ENCODE peak calls at places on chromosome X, in five cellular contexts. A is H1, J is HepG2, B is GM12878, W is HCT116. V is an unnamed sample.

GRCh38 chrX:118254611-118255010 is 91.3 kb upstream of the WDR44 start:
- DNase-seq in B (peak; percentile 23), J (peak; percentile 7), A (no peak), W (peak; percentile 18), V (peak; percentile 33)

GRCh38 chrX:54977387-54977786 is 16.6 kb downstream of the PFKFB1 start:
- DNase-seq in B (no peak), W (no peak), A (no peak), J (no peak), V (no peak)

GRCh38 chrX:154822029-154822428 is 12.4 kb downstream of the SMIM9 start:
- DNase-seq in A (no peak), W (no peak), J (no peak), B (no peak), V (no peak)

GRCh38 chrX:155094468-155095061 is 23.3 kb downstream of the BRCC3 start:
- DNase-seq in B (no peak), J (peak; percentile 20), A (no peak), W (no peak), V (peak; percentile 31)

GRCh38 chrX:8724176-8724757 is 7.7 kb downstream of the ANOS1 start:
- DNase-seq in J (no peak), A (no peak), W (no peak), B (no peak), V (peak; percentile 20)

GRCh38 chrX:70755850-70756249 is 152.7 kb downstream of the TEX11 start:
- DNase-seq in W (no peak), A (peak; percentile 31), J (no peak), B (no peak), V (no peak)

GRCh38 chrX:56226980-56227379 is 5.2 kb upstream of the KLF8 start:
- DNase-seq in W (no peak), J (no peak), A (no peak), B (no peak), V (no peak)

GRCh38 chrX:94831364-94831763 is 1157.4 kb downstream of the FAM133A start:
- DNase-seq in J (no peak), B (no peak), A (no peak), W (no peak), V (no peak)

GRCh38 chrX:106933538-106933961 is 13.3 kb downstream of the CLDN2 start:
- DNase-seq in B (no peak), A (no peak), J (peak; percentile 89), W (no peak), V (no peak)

DNA sequence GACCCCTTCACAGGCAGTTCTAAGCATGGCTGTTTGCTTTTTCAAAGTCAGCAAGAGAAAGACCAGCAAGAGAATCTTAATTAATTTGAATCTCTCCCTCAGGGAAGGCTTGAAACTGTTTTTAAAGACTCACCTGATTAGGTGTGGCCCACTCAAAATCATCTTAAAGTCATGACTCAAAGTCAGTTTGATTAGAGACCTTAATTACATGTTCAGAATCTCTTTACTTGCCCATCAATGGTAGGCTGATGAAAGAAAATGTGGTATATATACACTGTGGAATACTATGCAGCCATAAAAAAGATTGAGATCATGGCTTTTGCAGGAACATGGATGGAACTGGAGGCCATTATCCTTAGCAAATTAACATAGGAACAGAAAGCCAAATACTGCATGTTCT is 247.5 kb upstream of the PRKX start:
- DNase-seq in B (no peak), J (no peak), A (no peak), W (no peak), V (no peak)
- TF ChIP-seq SRF in B (no peak), J (no peak), A (no peak), W (no peak), V (no peak)

DNA sequence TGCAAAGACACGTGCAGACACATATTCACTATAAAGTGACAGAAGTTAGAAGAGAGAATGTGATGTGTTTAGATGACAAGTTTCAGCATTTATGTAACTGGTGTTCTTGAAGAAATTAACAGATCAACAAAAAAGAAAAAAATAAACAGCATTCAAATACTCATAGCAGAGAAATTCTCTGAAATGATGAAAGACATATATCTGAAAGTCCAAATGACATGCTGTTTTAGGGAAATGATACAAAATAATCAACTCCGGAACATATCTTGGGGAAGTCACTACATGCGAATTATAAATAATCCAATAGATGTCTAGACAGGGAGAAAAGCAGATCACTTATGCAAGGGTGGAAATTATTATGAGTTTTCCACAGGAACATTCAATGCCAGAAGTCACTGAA is 146.0 kb downstream of the SPANXN4 start:
- DNase-seq in W (no peak), B (no peak), A (no peak), J (no peak), V (no peak)
- TF ChIP-seq SRF in W (no peak), B (no peak), A (no peak), J (no peak), V (no peak)

DNA sequence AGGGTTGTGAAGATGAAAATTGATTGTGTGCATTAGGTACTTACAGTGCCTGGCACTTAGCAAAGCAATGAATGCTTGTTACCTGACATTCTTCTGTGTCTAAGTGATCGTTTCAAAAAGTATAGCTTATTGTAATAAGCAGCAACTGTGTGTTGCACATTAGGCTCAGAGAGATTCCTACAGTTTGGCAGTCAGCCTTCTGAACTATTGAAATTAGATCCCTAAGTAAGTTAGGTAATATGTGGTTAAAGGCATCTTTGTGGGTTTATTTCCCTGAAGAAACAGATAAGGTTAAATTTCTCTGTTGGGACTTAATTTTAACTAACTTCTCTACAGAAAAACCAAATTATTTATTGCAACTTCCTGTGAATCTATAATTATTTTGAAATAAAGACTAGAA is 93.4 kb downstream of the REPS2 start:
- DNase-seq in J (no peak), B (no peak), A (no peak), W (no peak), V (no peak)
- TF ChIP-seq SRF in J (no peak), B (no peak), A (no peak), W (no peak), V (no peak)

GRCh38 chrX:98956014-98956413 is 1454.1 kb downstream of the PCDH19 start:
- DNase-seq in W (no peak), B (no peak), A (no peak), J (no peak), V (no peak)
- TF ChIP-seq SRF in W (no peak), B (no peak), A (no peak), J (no peak), V (no peak)

GRCh38 chrX:123626962-123627361 is 105.9 kb downstream of the THOC2 start:
- DNase-seq in W (no peak), B (no peak), J (no peak), A (no peak), V (no peak)

GRCh38 chrX:123625477-123625876 is 107.4 kb downstream of the THOC2 start:
- DNase-seq in B (no peak), J (no peak), A (no peak), W (no peak), V (no peak)

GRCh38 chrX:123625952-123626351 is 106.9 kb downstream of the THOC2 start:
- DNase-seq in W (no peak), A (no peak), B (no peak), J (no peak), V (no peak)

GRCh38 chrX:123629502-123629901 is 103.3 kb downstream of the THOC2 start:
- DNase-seq in B (no peak), W (no peak), A (no peak), J (no peak), V (no peak)
- TF ChIP-seq SRF in B (no peak), W (no peak), A (no peak), J (no peak), V (no peak)

GRCh38 chrX:135086197-135086854 is 34.0 kb downstream of the ETDB start:
- DNase-seq in J (peak; percentile 39), W (peak; percentile 63), B (peak; percentile 15), A (no peak), V (peak; percentile 50)
- TF ChIP-seq SRF in J (no peak), W (no peak), B (no peak), A (no peak), V (no peak)

GRCh38 chrX:134388161-134389109 is 71.5 kb upstream of the HPRT1 start:
- DNase-seq in W (no peak), A (no peak), J (no peak), B (peak; percentile 43), V (no peak)
- TF ChIP-seq SRF in W (no peak), A (no peak), J (no peak), B (no peak), V (no peak)

DNA sequence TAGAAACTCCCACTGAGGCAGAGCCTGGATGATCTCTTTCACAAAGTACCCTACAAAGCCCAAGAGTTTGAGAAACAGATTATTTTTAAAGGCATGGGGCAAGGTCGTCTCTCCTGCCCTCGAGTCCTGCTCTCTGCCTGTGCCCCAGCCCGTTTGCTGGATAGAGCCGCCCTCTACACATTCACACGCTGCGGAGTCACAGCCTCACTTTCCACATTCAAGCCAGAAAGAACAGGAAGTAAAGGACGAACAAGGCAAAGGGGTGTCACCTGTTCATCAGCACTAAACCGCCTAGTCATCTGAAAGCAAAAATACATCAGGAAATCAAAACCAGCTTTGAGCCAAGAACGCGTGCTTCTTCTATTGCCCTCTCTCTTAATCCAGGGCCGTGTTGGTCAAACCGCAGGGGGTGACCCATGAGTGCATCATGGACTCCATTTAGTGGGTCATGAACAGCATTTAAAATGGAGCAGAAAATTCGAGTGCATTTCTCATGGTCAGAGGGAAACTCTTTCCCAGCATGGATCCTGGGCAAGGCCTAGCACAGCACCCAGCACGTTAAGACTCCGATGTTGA is 83.4 kb downstream of the PHKA2 start:
- DNase-seq in A (no peak), B (no peak), J (no peak), W (no peak), V (no peak)
- TF ChIP-seq SRF in A (no peak), B (no peak), J (no peak), W (no peak), V (no peak)